ENCODE peak calls at places on chromosomes 7 and 10, in four cellular contexts. One of them, this sample, is unnamed.

GRCh38 chr10:86047588-86047987 is 319.0 kb downstream of the GRID1 start:
- DNase-seq in hepatocyte: no peak
- DNase-seq in ovary: no peak
- DNase-seq in CD8-positive, alpha-beta memory T cell: no peak
- DNase-seq in this sample: no peak

GRCh38 chr10:104307576-104308438 is 30.5 kb downstream of the ITPRIP start:
- DNase-seq in hepatocyte: no peak
- DNase-seq in ovary: no peak
- DNase-seq in CD8-positive, alpha-beta memory T cell: no peak
- DNase-seq in this sample: no peak

GRCh38 chr7:37234928-37235327 is 213.7 kb downstream of the ELMO1 start:
- DNase-seq in CD8-positive, alpha-beta memory T cell: no peak
- DNase-seq in hepatocyte: peak; percentile 47
- DNase-seq in ovary: no peak
- DNase-seq in this sample: no peak

GRCh38 chr7:103307487-103308231 is 10.4 kb downstream of the PMPCB start:
- DNase-seq in CD8-positive, alpha-beta memory T cell: no peak
- DNase-seq in hepatocyte: no peak
- DNase-seq in ovary: no peak
- DNase-seq in this sample: no peak

GRCh38 chr10:6999232-6999925 is 411.5 kb downstream of the SFMBT2 start:
- DNase-seq in hepatocyte: no peak
- DNase-seq in CD8-positive, alpha-beta memory T cell: no peak
- DNase-seq in ovary: no peak
- DNase-seq in this sample: no peak

GRCh38 chr10:31819393-31819820 is 109.2 kb downstream of the ARHGAP12 start:
- DNase-seq in ovary: no peak
- DNase-seq in CD8-positive, alpha-beta memory T cell: no peak
- DNase-seq in hepatocyte: no peak
- DNase-seq in this sample: peak; percentile 79

GRCh38 chr7:156993021-156993924 is 17.2 kb downstream of the MNX1 start:
- DNase-seq in ovary: peak; percentile 62
- DNase-seq in CD8-positive, alpha-beta memory T cell: no peak
- DNase-seq in hepatocyte: no peak
- DNase-seq in this sample: no peak

GRCh38 chr10:102342958-102343357 is 52.5 kb upstream of the NFKB2 start:
- DNase-seq in hepatocyte: no peak
- DNase-seq in CD8-positive, alpha-beta memory T cell: no peak
- DNase-seq in ovary: no peak
- DNase-seq in this sample: no peak

GRCh38 chr7:130156140-130156539 is 49.1 kb downstream of the TMEM209 start:
- DNase-seq in CD8-positive, alpha-beta memory T cell: no peak
- DNase-seq in hepatocyte: no peak
- DNase-seq in ovary: no peak
- DNase-seq in this sample: no peak

GRCh38 chr7:2688409-2689342 is 674 bp downstream of the AMZ1 start:
- DNase-seq in hepatocyte: no peak
- DNase-seq in CD8-positive, alpha-beta memory T cell: no peak
- DNase-seq in ovary: no peak
- DNase-seq in this sample: no peak

GRCh38 chr10:109178576-109178975 is 744.7 kb downstream of the XPNPEP1 start:
- DNase-seq in CD8-positive, alpha-beta memory T cell: no peak
- DNase-seq in ovary: no peak
- DNase-seq in hepatocyte: no peak
- DNase-seq in this sample: no peak

GRCh38 chr7:34155225-34155908 is 250.0 kb downstream of the BMPER start:
- DNase-seq in hepatocyte: peak; percentile 68
- DNase-seq in ovary: no peak
- DNase-seq in CD8-positive, alpha-beta memory T cell: no peak
- DNase-seq in this sample: no peak

GRCh38 chr7:154336295-154336694 is 284.1 kb downstream of the DPP6 start:
- DNase-seq in hepatocyte: no peak
- DNase-seq in ovary: no peak
- DNase-seq in CD8-positive, alpha-beta memory T cell: no peak
- DNase-seq in this sample: no peak

GRCh38 chr7:8435597-8436243 is 2.3 kb downstream of the NXPH1 start:
- DNase-seq in ovary: no peak
- DNase-seq in hepatocyte: no peak
- DNase-seq in CD8-positive, alpha-beta memory T cell: no peak
- DNase-seq in this sample: no peak

GRCh38 chr7:156650042-156650441 is 9.5 kb downstream of the RNF32 start:
- DNase-seq in CD8-positive, alpha-beta memory T cell: no peak
- DNase-seq in ovary: no peak
- DNase-seq in hepatocyte: peak; percentile 65
- DNase-seq in this sample: no peak

GRCh38 chr7:141012696-141013344 is 1.9 kb downstream of the MRPS33 start:
- DNase-seq in ovary: no peak
- DNase-seq in CD8-positive, alpha-beta memory T cell: no peak
- DNase-seq in hepatocyte: no peak
- DNase-seq in this sample: no peak

GRCh38 chr7:37342665-37343471 is 105.8 kb downstream of the ELMO1 start:
- DNase-seq in hepatocyte: no peak
- DNase-seq in ovary: no peak
- DNase-seq in CD8-positive, alpha-beta memory T cell: peak; percentile 53
- DNase-seq in this sample: no peak

GRCh38 chr10:86361134-86362128 is 5.2 kb downstream of the GRID1 start:
- DNase-seq in ovary: peak; percentile 2
- DNase-seq in CD8-positive, alpha-beta memory T cell: no peak
- DNase-seq in hepatocyte: no peak
- DNase-seq in this sample: peak; percentile 35

GRCh38 chr7:93249749-93250148 is 17.6 kb downstream of the VPS50 start:
- DNase-seq in ovary: no peak
- DNase-seq in hepatocyte: peak; percentile 57
- DNase-seq in CD8-positive, alpha-beta memory T cell: no peak
- DNase-seq in this sample: no peak

GRCh38 chr7:918441-919113 is 35.9 kb downstream of the ADAP1 start:
- DNase-seq in CD8-positive, alpha-beta memory T cell: no peak
- DNase-seq in ovary: peak; percentile 9
- DNase-seq in hepatocyte: no peak
- DNase-seq in this sample: peak; percentile 60

GRCh38 chr10:86397120-86397519 is 30.5 kb upstream of the GRID1 start:
- DNase-seq in hepatocyte: no peak
- DNase-seq in ovary: no peak
- DNase-seq in CD8-positive, alpha-beta memory T cell: no peak
- DNase-seq in this sample: no peak

GRCh38 chr7:86708334-86708733 is 64.6 kb downstream of the GRM3 start:
- DNase-seq in CD8-positive, alpha-beta memory T cell: no peak
- DNase-seq in hepatocyte: no peak
- DNase-seq in ovary: no peak
- DNase-seq in this sample: no peak

GRCh38 chr10:1293636-1294440 is 237.7 kb downstream of the WDR37 start:
- DNase-seq in ovary: no peak
- DNase-seq in hepatocyte: no peak
- DNase-seq in CD8-positive, alpha-beta memory T cell: no peak
- DNase-seq in this sample: no peak

GRCh38 chr7:40199076-40199802 is 64.4 kb downstream of the SUGCT start:
- DNase-seq in hepatocyte: peak; percentile 8
- DNase-seq in ovary: no peak
- DNase-seq in CD8-positive, alpha-beta memory T cell: no peak
- DNase-seq in this sample: no peak

GRCh38 chr7:15459018-15459621 is 102.7 kb downstream of the AGMO start:
- DNase-seq in ovary: no peak
- DNase-seq in CD8-positive, alpha-beta memory T cell: no peak
- DNase-seq in hepatocyte: no peak
- DNase-seq in this sample: no peak

GRCh38 chr7:15463801-15464761 is 97.7 kb downstream of the AGMO start:
- DNase-seq in CD8-positive, alpha-beta memory T cell: no peak
- DNase-seq in ovary: no peak
- DNase-seq in hepatocyte: no peak
- DNase-seq in this sample: no peak

GRCh38 chr7:15464762-15465144 is 97.1 kb downstream of the AGMO start:
- DNase-seq in hepatocyte: no peak
- DNase-seq in ovary: no peak
- DNase-seq in CD8-positive, alpha-beta memory T cell: no peak
- DNase-seq in this sample: no peak

GRCh38 chr7:15462721-15463389 is 99.0 kb downstream of the AGMO start:
- DNase-seq in CD8-positive, alpha-beta memory T cell: no peak
- DNase-seq in ovary: no peak
- DNase-seq in hepatocyte: no peak
- DNase-seq in this sample: no peak

GRCh38 chr7:15461576-15461975 is 100.2 kb downstream of the AGMO start:
- DNase-seq in hepatocyte: peak; percentile 4
- DNase-seq in ovary: no peak
- DNase-seq in CD8-positive, alpha-beta memory T cell: no peak
- DNase-seq in this sample: no peak
- H3K4me1 ChIP-seq in hepatocyte: no peaks in the 10 kb centered on the region
- H3K4me1 ChIP-seq in ovary: no peaks in the 10 kb centered on the region
- H3K4me1 ChIP-seq in CD8-positive, alpha-beta memory T cell: no peaks in the 10 kb centered on the region
- H3K4me1 ChIP-seq in this sample: no peaks in the 10 kb centered on the region

DNA sequence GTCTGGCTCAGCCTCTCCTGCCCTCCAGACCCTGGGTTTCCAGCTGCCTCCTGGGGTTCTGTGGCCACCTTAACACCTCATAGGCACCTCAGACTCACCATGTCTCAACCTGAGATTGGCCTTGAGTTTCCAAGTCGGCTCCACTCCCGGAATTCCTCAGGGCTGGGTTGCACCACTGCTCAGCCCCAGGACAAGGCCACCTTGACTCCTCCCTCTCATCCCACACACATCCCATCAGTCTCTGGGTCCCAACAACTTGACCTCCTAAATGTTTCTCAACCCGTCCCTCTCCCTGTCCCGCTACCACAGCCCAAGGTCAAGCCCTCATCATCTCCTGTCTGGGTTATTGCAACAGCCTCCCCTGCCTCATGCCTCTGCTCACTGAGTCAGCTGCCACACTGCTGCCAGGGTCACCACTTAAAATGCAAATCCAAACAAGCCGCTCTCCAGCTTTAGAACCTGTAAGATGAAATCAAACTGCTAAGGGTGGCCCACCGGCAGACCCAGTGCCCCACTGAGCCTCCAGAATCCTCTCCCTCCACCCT is 90.9 kb upstream of the ZMIZ1 start:
- DNase-seq in hepatocyte: peak; percentile 58
- DNase-seq in CD8-positive, alpha-beta memory T cell: no peak
- DNase-seq in ovary: peak; percentile 70
- DNase-seq in this sample: no peak
- H3K27ac ChIP-seq in hepatocyte: peak overlapping the region; percentile 42
- H3K27ac ChIP-seq in CD8-positive, alpha-beta memory T cell: no peak overlapping the region
- H3K27ac ChIP-seq in ovary: no peak overlapping the region
- H3K27ac ChIP-seq in this sample: no peak overlapping the region

GRCh38 chr7:132098337-132098736 is 477.9 kb downstream of the PLXNA4 start:
- DNase-seq in hepatocyte: no peak
- DNase-seq in CD8-positive, alpha-beta memory T cell: no peak
- DNase-seq in ovary: no peak
- DNase-seq in this sample: no peak

GRCh38 chr7:132095111-132095765 is 481.0 kb downstream of the PLXNA4 start:
- DNase-seq in ovary: no peak
- DNase-seq in CD8-positive, alpha-beta memory T cell: no peak
- DNase-seq in hepatocyte: no peak
- DNase-seq in this sample: no peak

GRCh38 chr7:132099163-132099562 is 477.1 kb downstream of the PLXNA4 start:
- DNase-seq in ovary: no peak
- DNase-seq in hepatocyte: no peak
- DNase-seq in CD8-positive, alpha-beta memory T cell: no peak
- DNase-seq in this sample: no peak

GRCh38 chr7:132100483-132100882 is 475.8 kb downstream of the PLXNA4 start:
- DNase-seq in CD8-positive, alpha-beta memory T cell: no peak
- DNase-seq in ovary: no peak
- DNase-seq in hepatocyte: no peak
- DNase-seq in this sample: no peak

DNA sequence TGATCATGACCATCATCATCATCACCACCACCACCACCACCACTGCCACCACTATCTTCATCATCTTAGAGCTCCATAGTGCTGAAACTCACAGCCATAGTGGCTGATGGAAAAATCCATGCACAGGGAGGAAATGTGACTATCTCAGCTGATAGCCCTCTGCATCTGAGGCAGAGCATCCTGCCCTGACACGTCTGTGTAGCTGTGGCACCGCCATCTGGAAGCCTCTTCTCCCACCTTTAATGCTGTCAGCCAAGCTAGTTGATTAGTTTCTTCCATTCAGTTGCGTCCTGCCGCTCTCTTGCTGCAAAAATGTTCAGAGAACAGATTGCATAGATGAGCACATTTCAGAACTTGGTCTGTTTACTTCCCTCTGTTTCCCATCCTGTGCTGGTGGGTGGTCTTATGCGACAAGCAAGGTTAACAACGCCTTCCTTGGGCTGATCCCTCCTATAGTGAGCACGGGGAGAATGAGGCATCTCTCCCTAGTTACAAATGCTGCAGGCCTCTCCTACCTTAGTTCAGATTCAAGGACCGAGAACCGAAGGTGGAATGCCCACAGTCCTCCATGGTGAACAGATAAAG is 478.6 kb downstream of the PLXNA4 start:
- DNase-seq in CD8-positive, alpha-beta memory T cell: no peak
- DNase-seq in ovary: no peak
- DNase-seq in hepatocyte: no peak
- DNase-seq in this sample: no peak
- H3K4me3 ChIP-seq in CD8-positive, alpha-beta memory T cell: no peak overlapping the region
- H3K4me3 ChIP-seq in ovary: no peak overlapping the region
- H3K4me3 ChIP-seq in hepatocyte: no peak overlapping the region
- H3K4me3 ChIP-seq in this sample: no peak overlapping the region

DNA sequence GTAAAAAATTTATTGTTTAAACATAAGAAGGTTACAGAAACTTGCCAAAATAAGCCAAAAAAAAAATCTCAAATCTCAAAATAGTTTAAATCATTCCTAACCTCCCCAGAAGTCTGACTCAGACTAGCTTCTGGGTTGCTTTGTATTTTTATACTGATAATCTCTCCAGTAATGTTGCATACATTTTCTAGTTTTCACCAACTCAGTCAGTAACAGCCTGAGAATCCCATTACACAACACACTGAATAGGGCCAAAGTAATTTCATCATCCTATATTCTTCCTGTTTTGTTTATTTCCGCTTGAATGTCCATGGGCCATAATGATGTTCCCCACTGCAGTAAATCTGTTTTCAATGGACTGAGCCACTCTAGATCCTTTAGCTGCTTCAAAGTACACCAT is 478.5 kb downstream of the GPAM start:
- DNase-seq in CD8-positive, alpha-beta memory T cell: no peak
- DNase-seq in hepatocyte: no peak
- DNase-seq in ovary: no peak
- DNase-seq in this sample: no peak
- H3K4me1 ChIP-seq in CD8-positive, alpha-beta memory T cell: no peaks in the 10 kb centered on the region
- H3K4me1 ChIP-seq in hepatocyte: no peaks in the 10 kb centered on the region
- H3K4me1 ChIP-seq in ovary: no peaks in the 10 kb centered on the region
- H3K4me1 ChIP-seq in this sample: no peaks in the 10 kb centered on the region

This sample was measured in aorta.